ENCODE peak calls at places on chromosomes 5 and 9, in five cellular contexts. Q is IMR-90, S is K562, T is HepG2, X is SK-N-SH. V is an unnamed sample.

GRCh38 chr5:168295574-168296201 is 4.2 kb downstream of the WWC1 start:
- DNase-seq in Q (peak; percentile 82), S (no peak), T (no peak), X (peak; percentile 41), V (no peak)

GRCh38 chr9:4297795-4298254 is 2.0 kb downstream of the GLIS3 start:
- DNase-seq in Q (peak; percentile 65), S (peak; percentile 4), T (peak; percentile 39), X (peak; percentile 74), V (no peak)

GRCh38 chr5:179820127-179820482 is 600 bp upstream of the SQSTM1 start:
- DNase-seq in Q (no peak), S (no peak), T (no peak), X (no peak), V (no peak)

GRCh38 chr5:43602456-43602817 is 543 bp upstream of the NNT start:
- DNase-seq in Q (peak; percentile 50), S (peak; percentile 55), T (peak; percentile 30), X (peak; percentile 75), V (no peak)

GRCh38 chr5:34571380-34572041 is 84.6 kb upstream of the RAI14 start:
- DNase-seq in Q (peak; percentile 87), S (no peak), T (no peak), X (no peak), V (no peak)

GRCh38 chr5:116135344-116135743 is 50.5 kb downstream of the COMMD10 start:
- DNase-seq in Q (no peak), S (no peak), T (no peak), X (no peak), V (peak; percentile 38)

GRCh38 chr9:110538621-110539020 is 40.9 kb downstream of the SVEP1 start:
- DNase-seq in Q (peak; percentile 5), S (no peak), T (no peak), X (no peak), V (no peak)

GRCh38 chr9:81266674-81267073 is 422.7 kb downstream of the TLE1 start:
- DNase-seq in Q (peak; percentile 78), S (no peak), T (no peak), X (no peak), V (no peak)

GRCh38 chr5:146662229-146662628 is 146.2 kb upstream of the GPR151 start:
- DNase-seq in Q (no peak), S (peak; percentile 9), T (peak; percentile 19), X (no peak), V (no peak)

GRCh38 chr5:124231240-124231639 is 515.2 kb downstream of the ZNF608 start:
- DNase-seq in Q (no peak), S (no peak), T (no peak), X (no peak), V (no peak)

GRCh38 chr5:150278916-150279315 is 10.7 kb downstream of the CAMK2A start:
- DNase-seq in Q (peak; percentile 90), S (no peak), T (no peak), X (no peak), V (no peak)

GRCh38 chr5:95734916-95735315 is 3.8 kb downstream of the RHOBTB3 start:
- DNase-seq in Q (peak; percentile 58), S (no peak), T (no peak), X (no peak), V (no peak)

GRCh38 chr5:2863133-2863532 is 111.7 kb upstream of the IRX2 start:
- DNase-seq in Q (no peak), S (no peak), T (no peak), X (no peak), V (no peak)

GRCh38 chr5:94793113-94793815 is 174.8 kb downstream of the SLF1 start:
- DNase-seq in Q (peak; percentile 92), S (no peak), T (no peak), X (no peak), V (peak; percentile 92)

GRCh38 chr5:32100230-32100629 is 73.9 kb downstream of the GOLPH3 start:
- DNase-seq in Q (no peak), S (no peak), T (no peak), X (peak; percentile 56), V (no peak)

GRCh38 chr9:99866398-99866797 is 40.1 kb upstream of the STX17 start:
- DNase-seq in Q (no peak), S (no peak), T (no peak), X (no peak), V (no peak)

GRCh38 chr9:4137234-4137633 is 162.6 kb downstream of the GLIS3 start:
- DNase-seq in Q (peak; percentile 97), S (no peak), T (peak; percentile 35), X (no peak), V (no peak)

GRCh38 chr9:114180701-114181582 is 25.6 kb downstream of the COL27A1 start:
- DNase-seq in Q (peak; percentile 62), S (no peak), T (no peak), X (no peak), V (no peak)

GRCh38 chr5:131196331-131196730 is 25.6 kb downstream of the LYRM7 start:
- DNase-seq in Q (peak; percentile 55), S (no peak), T (no peak), X (peak; percentile 3), V (no peak)

GRCh38 chr5:36459191-36460135 is 146.9 kb upstream of the SLC1A3 start:
- DNase-seq in Q (no peak), S (peak; percentile 62), T (peak; percentile 10), X (no peak), V (peak; percentile 4)

GRCh38 chr5:164680812-164681211 is 1175.4 kb downstream of the MAT2B start:
- DNase-seq in Q (no peak), S (no peak), T (no peak), X (no peak), V (no peak)

GRCh38 chr9:134789168-134789567 is 91.4 kb upstream of the FCN2 start:
- DNase-seq in Q (no peak), S (no peak), T (no peak), X (no peak), V (no peak)

GRCh38 chr5:120624021-120624563 is 160.0 kb downstream of the PRR16 start:
- DNase-seq in Q (peak; percentile 73), S (no peak), T (no peak), X (no peak), V (no peak)
- TF ChIP-seq MXI1 in Q (no peak), S (no peak), T (no peak), X (no peak), V (no peak)

GRCh38 chr5:159449925-159450324 is 119.6 kb upstream of the IL12B start:
- DNase-seq in Q (peak; percentile 39), S (no peak), T (no peak), X (no peak), V (no peak)

GRCh38 chr5:159450417-159450816 is 120.1 kb upstream of the IL12B start:
- DNase-seq in Q (no peak), S (no peak), T (no peak), X (no peak), V (no peak)

GRCh38 chr5:159453209-159453608 is 122.9 kb upstream of the IL12B start:
- DNase-seq in Q (no peak), S (no peak), T (no peak), X (no peak), V (peak; percentile 67)

GRCh38 chr5:159452480-159453167 is 122.3 kb upstream of the IL12B start:
- DNase-seq in Q (no peak), S (no peak), T (no peak), X (no peak), V (no peak)

GRCh38 chr5:159451197-159452052 is 121.1 kb upstream of the IL12B start:
- DNase-seq in Q (peak; percentile 98), S (no peak), T (no peak), X (no peak), V (no peak)
- TF ChIP-seq MXI1 in Q (peak; percentile 11), S (no peak), T (no peak), X (no peak), V (no peak)

DNA sequence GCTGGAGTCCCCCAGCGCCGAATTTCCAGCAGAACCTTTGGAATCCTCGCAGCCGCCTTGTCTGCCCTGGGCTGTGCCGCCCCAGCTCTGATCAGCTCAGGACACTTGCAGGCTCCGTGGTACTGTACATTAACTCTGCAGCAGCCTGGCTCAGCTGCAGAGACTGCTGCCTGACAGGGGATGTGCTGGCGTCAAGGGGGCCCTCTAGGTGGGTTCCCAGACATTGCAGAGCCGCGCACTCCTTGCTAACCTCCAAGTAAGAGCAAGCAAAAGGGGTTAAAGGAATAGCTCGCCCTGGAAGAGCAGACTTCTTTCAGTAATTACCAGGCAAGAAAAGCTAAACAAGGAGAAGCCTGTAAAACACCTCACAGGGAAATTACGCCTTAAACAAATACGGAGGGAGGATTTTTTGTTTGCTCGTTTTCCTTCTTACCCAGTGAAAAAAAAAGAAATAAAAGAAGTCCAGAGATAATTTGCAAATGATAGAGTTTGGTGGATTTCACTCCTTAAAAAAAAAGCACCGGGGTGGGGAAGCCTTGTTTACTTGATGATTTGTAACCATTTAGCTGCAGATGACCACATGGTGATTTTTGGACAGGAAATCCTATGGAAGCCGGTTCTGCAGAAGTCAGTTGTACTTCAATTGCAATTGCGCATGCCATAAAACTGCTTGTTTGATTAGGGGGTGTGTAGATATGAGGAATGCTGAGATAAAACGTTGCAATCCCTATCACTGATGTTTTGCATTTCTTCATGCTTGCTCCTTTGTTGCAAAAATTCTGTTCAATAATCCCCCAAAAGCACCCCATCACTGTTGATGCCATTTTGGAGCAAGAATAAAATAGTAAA is 305.8 kb downstream of the PDE4D start:
- DNase-seq in Q (peak; percentile 52), S (no peak), T (no peak), X (peak; percentile 77), V (no peak)
- TF ChIP-seq MXI1 in Q (no peak), S (no peak), T (no peak), X (peak; percentile 76), V (no peak)

DNA sequence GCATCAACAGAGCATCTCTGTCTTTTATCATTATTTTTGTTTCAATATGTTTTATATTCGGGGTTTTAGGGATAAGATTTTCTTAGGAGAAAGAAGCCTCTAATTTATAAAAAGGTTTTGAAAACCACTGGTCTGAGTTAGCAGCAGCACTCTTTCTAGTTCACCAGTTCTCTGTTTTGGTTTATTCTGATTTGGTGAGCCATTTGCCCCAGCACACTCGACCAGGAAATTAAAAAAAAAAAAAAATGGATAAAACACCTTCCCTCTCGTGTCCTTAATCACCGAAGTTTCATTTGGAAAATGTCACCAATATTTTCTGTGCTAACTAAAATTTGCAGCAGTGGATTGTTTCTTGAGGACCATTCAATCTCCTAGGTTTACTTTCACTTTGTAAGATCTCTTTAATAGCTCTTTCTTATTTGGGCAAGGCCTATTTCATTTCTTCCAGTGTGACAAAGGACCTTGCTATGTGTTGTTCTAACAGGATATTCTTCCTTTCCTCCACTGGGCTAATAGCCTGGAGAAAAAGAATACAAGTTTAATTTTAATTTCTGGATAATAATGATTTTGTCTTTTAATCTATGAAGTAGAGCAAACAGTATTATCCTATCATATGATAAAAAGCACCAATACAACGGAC is 57.8 kb upstream of the ANXA1 start:
- DNase-seq in Q (peak; percentile 1), S (no peak), T (no peak), X (no peak), V (no peak)
- TF ChIP-seq MXI1 in Q (no peak), S (no peak), T (no peak), X (no peak), V (no peak)

GRCh38 chr9:93645921-93646639 is 69.7 kb downstream of the PHF2 start:
- DNase-seq in Q (no peak), S (no peak), T (no peak), X (no peak), V (no peak)
- TF ChIP-seq MXI1 in Q (no peak), S (no peak), T (no peak), X (no peak), V (no peak)

GRCh38 chr5:90747693-90748092 is 189.1 kb downstream of the ADGRV1 start:
- DNase-seq in Q (no peak), S (no peak), T (no peak), X (no peak), V (no peak)

GRCh38 chr5:90746119-90746518 is 187.5 kb downstream of the ADGRV1 start:
- DNase-seq in Q (no peak), S (no peak), T (no peak), X (no peak), V (no peak)

GRCh38 chr5:90747175-90747574 is 188.6 kb downstream of the ADGRV1 start:
- DNase-seq in Q (no peak), S (peak; percentile 19), T (no peak), X (no peak), V (no peak)
- TF ChIP-seq MXI1 in Q (no peak), S (no peak), T (no peak), X (no peak), V (no peak)

V was measured in GM12878.